ENCODE peak calls at places on chromosomes 6 and 20, in five cellular contexts. One of them, this sample, is unnamed.

GRCh38 chr20:407097-407952 is 774 bp upstream of the RBCK1 start:
- DNase-seq in left ventricle myocardium inferior: peak; percentile 80
- DNase-seq in ACHN: peak; percentile 78
- DNase-seq in activated CD4-positive, alpha-beta T cell treated with anti-CD3 and anti-CD28 coated beads, Interleukin-2, amount 50 U/mL, for 1 hour: peak; percentile 58
- DNase-seq in smooth muscle cell of the brain vasculature: peak; percentile 37
- DNase-seq in this sample: peak; percentile 57

GRCh38 chr20:51554538-51555165 is 12.1 kb upstream of the NFATC2 start:
- DNase-seq in activated CD4-positive, alpha-beta T cell treated with anti-CD3 and anti-CD28 coated beads, Interleukin-2, amount 50 U/mL, for 1 hour: no peak
- DNase-seq in ACHN: no peak
- DNase-seq in left ventricle myocardium inferior: no peak
- DNase-seq in smooth muscle cell of the brain vasculature: no peak
- DNase-seq in this sample: no peak

GRCh38 chr6:35299674-35300073 is 2.1 kb downstream of the DEF6 start:
- DNase-seq in ACHN: no peak
- DNase-seq in left ventricle myocardium inferior: peak; percentile 39
- DNase-seq in smooth muscle cell of the brain vasculature: no peak
- DNase-seq in activated CD4-positive, alpha-beta T cell treated with anti-CD3 and anti-CD28 coated beads, Interleukin-2, amount 50 U/mL, for 1 hour: no peak
- DNase-seq in this sample: no peak

GRCh38 chr20:20167704-20168103 is 115.4 kb downstream of the CFAP61 start:
- DNase-seq in left ventricle myocardium inferior: no peak
- DNase-seq in smooth muscle cell of the brain vasculature: no peak
- DNase-seq in activated CD4-positive, alpha-beta T cell treated with anti-CD3 and anti-CD28 coated beads, Interleukin-2, amount 50 U/mL, for 1 hour: no peak
- DNase-seq in ACHN: no peak
- DNase-seq in this sample: no peak

GRCh38 chr6:101417899-101418298 is 24.4 kb downstream of the GRIK2 start:
- DNase-seq in left ventricle myocardium inferior: no peak
- DNase-seq in ACHN: no peak
- DNase-seq in smooth muscle cell of the brain vasculature: no peak
- DNase-seq in activated CD4-positive, alpha-beta T cell treated with anti-CD3 and anti-CD28 coated beads, Interleukin-2, amount 50 U/mL, for 1 hour: no peak
- DNase-seq in this sample: no peak

GRCh38 chr20:3172933-3173581 is at the start of gene LZTS3:
- DNase-seq in activated CD4-positive, alpha-beta T cell treated with anti-CD3 and anti-CD28 coated beads, Interleukin-2, amount 50 U/mL, for 1 hour: peak; percentile 89
- DNase-seq in ACHN: peak; percentile 73
- DNase-seq in smooth muscle cell of the brain vasculature: no peak
- DNase-seq in left ventricle myocardium inferior: peak; percentile 75
- DNase-seq in this sample: peak; percentile 85

GRCh38 chr6:21769973-21770372 is 176.4 kb downstream of the SOX4 start:
- DNase-seq in left ventricle myocardium inferior: no peak
- DNase-seq in activated CD4-positive, alpha-beta T cell treated with anti-CD3 and anti-CD28 coated beads, Interleukin-2, amount 50 U/mL, for 1 hour: no peak
- DNase-seq in smooth muscle cell of the brain vasculature: no peak
- DNase-seq in ACHN: no peak
- DNase-seq in this sample: no peak

GRCh38 chr6:28981833-28982475 is 23.2 kb downstream of the ZNF311 start:
- DNase-seq in left ventricle myocardium inferior: peak; percentile 66
- DNase-seq in activated CD4-positive, alpha-beta T cell treated with anti-CD3 and anti-CD28 coated beads, Interleukin-2, amount 50 U/mL, for 1 hour: peak; percentile 63
- DNase-seq in ACHN: peak; percentile 73
- DNase-seq in smooth muscle cell of the brain vasculature: peak; percentile 64
- DNase-seq in this sample: peak; percentile 55

GRCh38 chr6:158041788-158042187 is 60.1 kb downstream of the SYNJ2 start:
- DNase-seq in activated CD4-positive, alpha-beta T cell treated with anti-CD3 and anti-CD28 coated beads, Interleukin-2, amount 50 U/mL, for 1 hour: no peak
- DNase-seq in ACHN: no peak
- DNase-seq in smooth muscle cell of the brain vasculature: no peak
- DNase-seq in left ventricle myocardium inferior: peak; percentile 10
- DNase-seq in this sample: no peak

GRCh38 chr6:80094017-80094416 is 12.5 kb upstream of the BCKDHB start:
- DNase-seq in ACHN: peak; percentile 19
- DNase-seq in smooth muscle cell of the brain vasculature: no peak
- DNase-seq in activated CD4-positive, alpha-beta T cell treated with anti-CD3 and anti-CD28 coated beads, Interleukin-2, amount 50 U/mL, for 1 hour: no peak
- DNase-seq in left ventricle myocardium inferior: no peak
- DNase-seq in this sample: no peak

GRCh38 chr6:81865712-81866111 is 113.2 kb upstream of the TENT5A start:
- DNase-seq in activated CD4-positive, alpha-beta T cell treated with anti-CD3 and anti-CD28 coated beads, Interleukin-2, amount 50 U/mL, for 1 hour: no peak
- DNase-seq in left ventricle myocardium inferior: no peak
- DNase-seq in smooth muscle cell of the brain vasculature: peak; percentile 62
- DNase-seq in ACHN: no peak
- DNase-seq in this sample: no peak

GRCh38 chr6:146876271-146877151 is 277.7 kb downstream of the ADGB start:
- DNase-seq in smooth muscle cell of the brain vasculature: no peak
- DNase-seq in ACHN: no peak
- DNase-seq in left ventricle myocardium inferior: no peak
- DNase-seq in activated CD4-positive, alpha-beta T cell treated with anti-CD3 and anti-CD28 coated beads, Interleukin-2, amount 50 U/mL, for 1 hour: no peak
- DNase-seq in this sample: no peak

GRCh38 chr6:10272591-10272990 is 142.3 kb downstream of the TFAP2A start:
- DNase-seq in left ventricle myocardium inferior: no peak
- DNase-seq in smooth muscle cell of the brain vasculature: no peak
- DNase-seq in ACHN: no peak
- DNase-seq in activated CD4-positive, alpha-beta T cell treated with anti-CD3 and anti-CD28 coated beads, Interleukin-2, amount 50 U/mL, for 1 hour: no peak
- DNase-seq in this sample: no peak

GRCh38 chr20:17456226-17456625 is 75.0 kb downstream of the BFSP1 start:
- DNase-seq in left ventricle myocardium inferior: no peak
- DNase-seq in ACHN: no peak
- DNase-seq in smooth muscle cell of the brain vasculature: no peak
- DNase-seq in activated CD4-positive, alpha-beta T cell treated with anti-CD3 and anti-CD28 coated beads, Interleukin-2, amount 50 U/mL, for 1 hour: no peak
- DNase-seq in this sample: no peak

GRCh38 chr6:158506577-158506976 is 53.3 kb upstream of the TMEM181 start:
- DNase-seq in left ventricle myocardium inferior: no peak
- DNase-seq in activated CD4-positive, alpha-beta T cell treated with anti-CD3 and anti-CD28 coated beads, Interleukin-2, amount 50 U/mL, for 1 hour: no peak
- DNase-seq in smooth muscle cell of the brain vasculature: no peak
- DNase-seq in ACHN: peak; percentile 9
- DNase-seq in this sample: no peak

GRCh38 chr20:6055981-6056569 is 2.2 kb upstream of the LRRN4 start:
- DNase-seq in smooth muscle cell of the brain vasculature: no peak
- DNase-seq in left ventricle myocardium inferior: no peak
- DNase-seq in activated CD4-positive, alpha-beta T cell treated with anti-CD3 and anti-CD28 coated beads, Interleukin-2, amount 50 U/mL, for 1 hour: no peak
- DNase-seq in ACHN: peak; percentile 43
- DNase-seq in this sample: no peak

GRCh38 chr6:4320860-4321259 is 185.5 kb upstream of the ECI2 start:
- DNase-seq in smooth muscle cell of the brain vasculature: no peak
- DNase-seq in left ventricle myocardium inferior: no peak
- DNase-seq in ACHN: peak; percentile 57
- DNase-seq in activated CD4-positive, alpha-beta T cell treated with anti-CD3 and anti-CD28 coated beads, Interleukin-2, amount 50 U/mL, for 1 hour: no peak
- DNase-seq in this sample: no peak

GRCh38 chr20:57959589-57959988 is 249.8 kb upstream of the PMEPA1 start:
- DNase-seq in ACHN: no peak
- DNase-seq in left ventricle myocardium inferior: no peak
- DNase-seq in smooth muscle cell of the brain vasculature: no peak
- DNase-seq in activated CD4-positive, alpha-beta T cell treated with anti-CD3 and anti-CD28 coated beads, Interleukin-2, amount 50 U/mL, for 1 hour: no peak
- DNase-seq in this sample: no peak

GRCh38 chr6:170253226-170253909 is 37.5 kb downstream of the DLL1 start:
- DNase-seq in activated CD4-positive, alpha-beta T cell treated with anti-CD3 and anti-CD28 coated beads, Interleukin-2, amount 50 U/mL, for 1 hour: no peak
- DNase-seq in smooth muscle cell of the brain vasculature: no peak
- DNase-seq in left ventricle myocardium inferior: no peak
- DNase-seq in ACHN: no peak
- DNase-seq in this sample: no peak